ENCODE peak calls at places on chromosomes 1 and 21, in four cellular contexts. Z is left ventricle myocardium superior; I is activated effector memory CD4-positive, alpha-beta T cell treated with anti-CD3 and anti-CD28 coated beads, Interleukin-2, amount 50 U/mL, for 16 hours; O is T-cell. T is an unnamed sample.

GRCh38 chr1:41581216-41582003 is 96.9 kb upstream of the EDN2 start:
- DNase-seq in Z (no peak), I (no peak), O (no peak), T (no peak)

GRCh38 chr1:57947471-57947870 is 523.6 kb upstream of the DAB1 start:
- DNase-seq in Z (no peak), I (no peak), O (no peak), T (no peak)

GRCh38 chr1:20248954-20249612 is 41.6 kb upstream of the VWA5B1 start:
- DNase-seq in Z (no peak), I (no peak), O (no peak), T (no peak)

GRCh38 chr1:33985166-33985565 is 121.3 kb downstream of the HMGB4 start:
- DNase-seq in Z (no peak), I (no peak), O (no peak), T (no peak)

GRCh38 chr1:216815239-216815955 is 92.2 kb upstream of the ESRRG start:
- DNase-seq in Z (peak), I (no peak), O (no peak), T (no peak)

GRCh38 chr1:109947582-109948284 is 36.8 kb upstream of the AHCYL1 start:
- DNase-seq in Z (no peak), I (no peak), O (no peak), T (no peak)

GRCh38 chr1:118504867-118505266 is 319.8 kb upstream of the SPAG17 start:
- DNase-seq in Z (peak), I (no peak), O (no peak), T (no peak)

GRCh38 chr21:18663663-18664062 is 260.1 kb upstream of the TMPRSS15 start:
- DNase-seq in Z (no peak), I (no peak), O (no peak), T (no peak)

GRCh38 chr1:153906396-153906795 is 16.4 kb downstream of the GATAD2B start:
- DNase-seq in Z (no peak), I (no peak), O (no peak), T (no peak)

GRCh38 chr21:39107739-39108138 is 75.5 kb downstream of the PSMG1 start:
- DNase-seq in Z (no peak), I (no peak), O (no peak), T (no peak)

GRCh38 chr1:4379451-4380175 is 274.8 kb upstream of the AJAP1 start:
- DNase-seq in Z (no peak), I (no peak), O (no peak), T (no peak)

GRCh38 chr1:113946112-113946511 is 17.0 kb downstream of the HIPK1 start:
- DNase-seq in Z (no peak), I (no peak), O (no peak), T (no peak)

GRCh38 chr1:247741756-247742155 is 3.3 kb downstream of the OR14K1 start:
- DNase-seq in Z (no peak), I (no peak), O (no peak), T (no peak)

GRCh38 chr1:116375165-116375883 is 2.3 kb downstream of the ATP1A1 start:
- DNase-seq in Z (no peak), I (no peak), O (no peak), T (no peak)

GRCh38 chr1:236853916-236854601 is 59.0 kb downstream of the MTR start:
- DNase-seq in Z (no peak), I (no peak), O (no peak), T (no peak)

GRCh38 chr1:218481116-218481775 is 136.1 kb downstream of the TGFB2 start:
- DNase-seq in Z (no peak), I (no peak), O (no peak), T (no peak)

GRCh38 chr1:85397490-85398044 is 67.4 kb downstream of the DDAH1 start:
- DNase-seq in Z (no peak), I (no peak), O (no peak), T (no peak)

GRCh38 chr1:223870617-223871574 is 25.1 kb upstream of the TP53BP2 start:
- DNase-seq in Z (no peak), I (no peak), O (no peak), T (no peak)

GRCh38 chr1:39672551-39672947 is 642 bp upstream of the NT5C1A start:
- DNase-seq in Z (no peak), I (peak), O (peak), T (no peak)

GRCh38 chr21:38505654-38506523 is 7.6 kb upstream of the ERG start:
- DNase-seq in Z (no peak), I (no peak), O (no peak), T (no peak)

GRCh38 chr1:91827094-91828006 is 58.6 kb downstream of the TGFBR3 start:
- DNase-seq in Z (peak), I (no peak), O (no peak), T (no peak)

GRCh38 chr21:38869946-38870345 is 64.2 kb downstream of the ETS2 start:
- DNase-seq in Z (no peak), I (no peak), O (no peak), T (no peak)

GRCh38 chr1:32241011-32241763 is 5.8 kb upstream of the FAM167B start:
- DNase-seq in Z (peak), I (peak), O (peak), T (no peak)

GRCh38 chr1:230849451-230850194 is 18.7 kb downstream of the C1orf198 start:
- DNase-seq in Z (peak), I (no peak), O (no peak), T (peak)

GRCh38 chr1:175494950-175495349 is 248.4 kb downstream of the TNR start:
- DNase-seq in Z (no peak), I (no peak), O (no peak), T (no peak)

GRCh38 chr1:226123591-226124471 is 61.3 kb downstream of the H3-3A start:
- DNase-seq in Z (no peak), I (peak), O (no peak), T (no peak)

GRCh38 chr1:115052454-115053083 is 22.9 kb downstream of the TSHB start:
- DNase-seq in Z (peak), I (peak), O (peak), T (peak)

GRCh38 chr1:47333578-47333921 is at the start of gene CMPK1:
- DNase-seq in Z (peak), I (peak), O (peak), T (peak)

GRCh38 chr1:78790174-78790573 is 140.5 kb downstream of the IFI44 start:
- DNase-seq in Z (no peak), I (no peak), O (no peak), T (no peak)

GRCh38 chr1:99737016-99737415 is 29.4 kb downstream of the FRRS1 start:
- DNase-seq in Z (no peak), I (no peak), O (no peak), T (peak)

GRCh38 chr1:107358611-107359342 is 217.9 kb downstream of the NTNG1 start:
- DNase-seq in Z (no peak), I (no peak), O (no peak), T (no peak)

GRCh38 chr1:25792115-25792514 is 7.9 kb upstream of the SELENON start:
- DNase-seq in Z (no peak), I (no peak), O (no peak), T (no peak)

GRCh38 chr1:83118472-83118871 is 880.5 kb downstream of the TTLL7 start:
- DNase-seq in Z (no peak), I (no peak), O (no peak), T (no peak)

GRCh38 chr1:23699280-23700179 is 7.9 kb downstream of the RPL11 start:
- DNase-seq in Z (no peak), I (no peak), O (no peak), T (no peak)

GRCh38 chr1:147626304-147626703 is 44.0 kb downstream of the ACP6 start:
- DNase-seq in Z (no peak), I (no peak), O (no peak), T (no peak)

T was measured in kidney epithelial cell.